ENCODE peak calls at places on chromosomes 11 and 22, in six cellular contexts. One of them, this sample, is unnamed.

GRCh38 chr11:86205415-86206268 is 38.9 kb upstream of the EED start:
- DNase-seq in activated T-cell treated with anti-CD3 and anti-CD28 coated beads, Interleukin-2, amount 50 U/mL, for 1 hour: no peak
- DNase-seq in WTC11: no peak
- DNase-seq in NCI-H1694: no peak
- DNase-seq in stimulated activated CD8-positive, alpha-beta memory T cell treated with anti-CD3 and anti-CD28 coated beads, Interleukin-7, amount 100 ng/mL, for 1 hour: no peak
- DNase-seq in osteocyte: no peak
- DNase-seq in this sample: no peak

GRCh38 chr11:9760180-9760550 is 96.3 kb downstream of the SWAP70 start:
- DNase-seq in activated T-cell treated with anti-CD3 and anti-CD28 coated beads, Interleukin-2, amount 50 U/mL, for 1 hour: no peak
- DNase-seq in WTC11: no peak
- DNase-seq in NCI-H1694: no peak
- DNase-seq in stimulated activated CD8-positive, alpha-beta memory T cell treated with anti-CD3 and anti-CD28 coated beads, Interleukin-7, amount 100 ng/mL, for 1 hour: no peak
- DNase-seq in osteocyte: peak
- DNase-seq in this sample: no peak

GRCh38 chr11:27705873-27706820 is 5.9 kb upstream of the BDNF start:
- DNase-seq in activated T-cell treated with anti-CD3 and anti-CD28 coated beads, Interleukin-2, amount 50 U/mL, for 1 hour: no peak
- DNase-seq in WTC11: peak
- DNase-seq in NCI-H1694: no peak
- DNase-seq in stimulated activated CD8-positive, alpha-beta memory T cell treated with anti-CD3 and anti-CD28 coated beads, Interleukin-7, amount 100 ng/mL, for 1 hour: no peak
- DNase-seq in osteocyte: no peak
- DNase-seq in this sample: peak

GRCh38 chr11:43984519-43985385 is 42.3 kb downstream of the C11orf96 start:
- DNase-seq in activated T-cell treated with anti-CD3 and anti-CD28 coated beads, Interleukin-2, amount 50 U/mL, for 1 hour: no peak
- DNase-seq in WTC11: no peak
- DNase-seq in NCI-H1694: no peak
- DNase-seq in stimulated activated CD8-positive, alpha-beta memory T cell treated with anti-CD3 and anti-CD28 coated beads, Interleukin-7, amount 100 ng/mL, for 1 hour: no peak
- DNase-seq in osteocyte: no peak
- DNase-seq in this sample: no peak

GRCh38 chr11:97982512-97982911 is 1038.2 kb upstream of the CNTN5 start:
- DNase-seq in activated T-cell treated with anti-CD3 and anti-CD28 coated beads, Interleukin-2, amount 50 U/mL, for 1 hour: no peak
- DNase-seq in WTC11: no peak
- DNase-seq in NCI-H1694: no peak
- DNase-seq in stimulated activated CD8-positive, alpha-beta memory T cell treated with anti-CD3 and anti-CD28 coated beads, Interleukin-7, amount 100 ng/mL, for 1 hour: no peak
- DNase-seq in osteocyte: no peak
- DNase-seq in this sample: no peak

GRCh38 chr11:64428685-64429084 is 69.7 kb downstream of the RPS6KA4 start:
- DNase-seq in activated T-cell treated with anti-CD3 and anti-CD28 coated beads, Interleukin-2, amount 50 U/mL, for 1 hour: no peak
- DNase-seq in WTC11: no peak
- DNase-seq in NCI-H1694: no peak
- DNase-seq in stimulated activated CD8-positive, alpha-beta memory T cell treated with anti-CD3 and anti-CD28 coated beads, Interleukin-7, amount 100 ng/mL, for 1 hour: no peak
- DNase-seq in osteocyte: no peak
- DNase-seq in this sample: peak

GRCh38 chr22:41256254-41256897 is 15.6 kb upstream of the CHADL start:
- DNase-seq in activated T-cell treated with anti-CD3 and anti-CD28 coated beads, Interleukin-2, amount 50 U/mL, for 1 hour: no peak
- DNase-seq in WTC11: no peak
- DNase-seq in NCI-H1694: no peak
- DNase-seq in stimulated activated CD8-positive, alpha-beta memory T cell treated with anti-CD3 and anti-CD28 coated beads, Interleukin-7, amount 100 ng/mL, for 1 hour: no peak
- DNase-seq in osteocyte: no peak
- DNase-seq in this sample: no peak

GRCh38 chr11:46238078-46238966 is 39.1 kb upstream of the CREB3L1 start:
- DNase-seq in activated T-cell treated with anti-CD3 and anti-CD28 coated beads, Interleukin-2, amount 50 U/mL, for 1 hour: peak
- DNase-seq in WTC11: peak
- DNase-seq in NCI-H1694: no peak
- DNase-seq in stimulated activated CD8-positive, alpha-beta memory T cell treated with anti-CD3 and anti-CD28 coated beads, Interleukin-7, amount 100 ng/mL, for 1 hour: no peak
- DNase-seq in osteocyte: peak
- DNase-seq in this sample: peak